ENCODE peak calls at places on chromosomes 7 and 10, in four cellular contexts. W is K562, Z is GM12878, H is HepG2. E is an unnamed sample.

GRCh38 chr10:59580257-59580863 is 129.3 kb downstream of the SLC16A9 start:
- DNase-seq in W (no peak), Z (no peak), H (peak), E (peak)

GRCh38 chr7:128707752-128708151 is 31.4 kb upstream of the CALU start:
- DNase-seq in W (no peak), Z (no peak), H (no peak), E (no peak)

GRCh38 chr10:14093735-14094484 is 236.8 kb downstream of the FRMD4A start:
- DNase-seq in W (no peak), Z (no peak), H (no peak), E (no peak)

GRCh38 chr10:29736325-29737208 is 101.8 kb upstream of the SVIL start:
- DNase-seq in W (no peak), Z (no peak), H (no peak), E (peak)

GRCh38 chr7:23247602-23248335 is 1.2 kb downstream of the GPNMB start:
- DNase-seq in W (no peak), Z (no peak), H (no peak), E (no peak)

GRCh38 chr10:24944512-24945255 is 7.7 kb downstream of the PRTFDC1 start:
- DNase-seq in W (peak), Z (no peak), H (peak), E (no peak)

GRCh38 chr10:3111626-3112220 is 44.4 kb downstream of the PFKP start:
- DNase-seq in W (no peak), Z (no peak), H (no peak), E (no peak)

GRCh38 chr7:157990878-157991250 is 596.8 kb downstream of the PTPRN2 start:
- DNase-seq in W (no peak), Z (no peak), H (no peak), E (no peak)

GRCh38 chr7:17253885-17254284 is 44.6 kb upstream of the AHR start:
- DNase-seq in W (no peak), Z (no peak), H (no peak), E (no peak)

GRCh38 chr7:36651404-36651803 is 72.9 kb downstream of the AOAH start:
- DNase-seq in W (no peak), Z (no peak), H (no peak), E (no peak)

GRCh38 chr7:81402227-81402626 is 367.6 kb downstream of the HGF start:
- DNase-seq in W (no peak), Z (no peak), H (no peak), E (no peak)
- TF ChIP-seq TARDBP in W (no peak), Z (no peak), H (no peak), E (no peak)

GRCh38 chr7:149729586-149729982 is 43.8 kb downstream of the ZNF467 start:
- DNase-seq in W (no peak), Z (no peak), H (no peak), E (no peak)

GRCh38 chr7:149732111-149732561 is 41.3 kb downstream of the ZNF467 start:
- DNase-seq in W (no peak), Z (no peak), H (no peak), E (no peak)

GRCh38 chr7:149728491-149729375 is 44.7 kb downstream of the ZNF467 start:
- DNase-seq in W (no peak), Z (no peak), H (no peak), E (no peak)

GRCh38 chr7:149731207-149731955 is 42.0 kb downstream of the ZNF467 start:
- DNase-seq in W (no peak), Z (no peak), H (no peak), E (no peak)

DNA sequence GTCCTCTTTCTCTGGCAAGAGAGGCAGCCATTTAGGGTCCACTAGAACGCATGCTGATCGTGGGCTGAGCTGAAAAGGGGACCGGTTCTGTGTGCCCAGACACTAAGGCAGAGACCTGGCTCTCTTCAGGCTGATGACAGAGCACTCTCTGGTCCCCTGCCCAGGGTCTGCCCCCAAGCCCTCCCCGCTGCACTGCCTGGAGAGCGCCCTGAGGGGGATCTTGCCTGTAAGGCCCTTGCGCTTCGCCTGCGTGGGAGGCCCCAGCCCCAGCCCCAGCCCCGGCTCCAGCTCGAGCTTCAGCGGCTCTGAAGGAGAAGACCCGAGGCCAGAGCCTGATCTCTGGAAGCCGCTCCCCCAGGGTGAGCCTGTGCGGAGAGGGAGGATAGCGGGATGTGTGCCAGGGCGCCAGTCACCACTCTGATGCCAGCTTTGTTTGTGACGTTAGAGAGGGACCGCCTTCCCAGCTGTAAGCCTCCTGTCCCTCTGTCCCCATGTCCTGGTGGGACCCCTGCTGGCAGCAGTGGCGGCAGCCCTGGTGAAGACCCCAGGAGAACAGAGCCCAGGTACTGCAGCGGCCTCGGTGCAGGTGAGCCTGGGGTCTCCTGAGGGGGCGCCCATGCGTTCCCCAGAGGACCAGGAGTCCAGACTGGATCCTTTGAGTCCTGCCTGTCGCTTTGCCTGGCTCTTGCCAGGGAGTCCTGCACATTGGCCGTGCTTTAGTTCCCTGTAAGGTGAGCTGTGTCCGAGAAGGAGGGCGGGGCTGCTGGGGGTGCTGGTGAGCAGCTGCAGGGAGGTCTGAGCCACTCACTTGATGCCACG is 43.2 kb downstream of the ZNF467 start:
- DNase-seq in W (no peak), Z (no peak), H (no peak), E (no peak)
- TF ChIP-seq TARDBP in W (no peak), Z (no peak), H (no peak), E (no peak)

GRCh38 chr7:134875867-134876266 is 96.4 kb downstream of the CALD1 start:
- DNase-seq in W (no peak), Z (no peak), H (no peak), E (no peak)
- TF ChIP-seq TARDBP in W (no peak), Z (no peak), H (no peak), E (no peak)

DNA sequence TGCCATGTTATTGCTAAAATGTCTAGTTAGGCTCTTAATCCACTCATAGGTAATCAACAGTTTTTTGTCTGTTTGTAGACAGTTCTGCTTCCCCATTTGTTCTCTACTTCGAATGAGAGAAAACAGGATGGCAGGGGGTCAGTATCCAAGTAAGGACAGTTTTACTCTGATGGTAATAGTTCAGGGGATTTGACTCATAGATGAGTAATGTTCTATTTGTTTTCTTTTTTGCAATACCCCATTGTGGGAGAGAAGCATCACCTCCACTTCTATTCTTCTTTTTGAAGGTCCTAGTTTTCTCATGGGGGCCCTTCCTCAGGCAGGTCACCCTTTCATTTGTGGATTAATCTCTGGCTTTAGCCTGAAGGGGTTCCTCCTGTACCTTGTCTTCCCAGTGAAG is 13.9 kb downstream of the PCLO start:
- DNase-seq in W (no peak), Z (no peak), H (no peak), E (no peak)
- TF ChIP-seq TARDBP in W (no peak), Z (no peak), H (no peak), E (no peak)

GRCh38 chr7:29306276-29307036 is 111.9 kb downstream of the CHN2 start:
- DNase-seq in W (no peak), Z (no peak), H (no peak), E (no peak)

GRCh38 chr7:29309041-29309860 is 114.7 kb downstream of the CHN2 start:
- DNase-seq in W (no peak), Z (no peak), H (peak), E (no peak)

GRCh38 chr7:29300649-29301048 is 106.1 kb downstream of the CHN2 start:
- DNase-seq in W (no peak), Z (no peak), H (no peak), E (no peak)

GRCh38 chr7:29308424-29308823 is 113.8 kb downstream of the CHN2 start:
- DNase-seq in W (no peak), Z (no peak), H (no peak), E (no peak)

DNA sequence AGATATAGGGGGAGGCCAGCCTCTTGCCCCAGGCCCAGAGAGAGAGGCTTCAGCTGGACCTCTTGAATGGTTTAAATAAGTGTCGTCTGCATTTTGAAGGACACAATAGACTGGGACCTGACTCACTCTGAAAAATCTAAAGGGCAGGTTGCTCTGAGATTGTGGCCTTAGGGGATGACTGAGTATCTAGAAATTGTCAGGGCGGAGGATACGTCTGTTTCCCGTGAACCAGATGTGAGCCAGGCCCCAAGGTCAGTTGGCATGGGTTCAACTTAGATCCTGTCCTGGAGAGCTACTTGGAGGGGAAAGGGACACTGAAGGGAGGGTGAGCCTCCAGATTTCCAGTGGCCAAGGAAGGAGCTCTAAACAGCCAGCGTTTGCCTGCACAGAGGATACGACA is 110.2 kb downstream of the CHN2 start:
- DNase-seq in W (no peak), Z (no peak), H (no peak), E (no peak)
- TF ChIP-seq TARDBP in W (no peak), Z (no peak), H (no peak), E (no peak)

GRCh38 chr7:15889501-15889900 is 203.0 kb upstream of the MEOX2 start:
- DNase-seq in W (no peak), Z (no peak), H (no peak), E (peak)
- TF ChIP-seq TARDBP in W (no peak), Z (no peak), H (no peak), E (no peak)

DNA sequence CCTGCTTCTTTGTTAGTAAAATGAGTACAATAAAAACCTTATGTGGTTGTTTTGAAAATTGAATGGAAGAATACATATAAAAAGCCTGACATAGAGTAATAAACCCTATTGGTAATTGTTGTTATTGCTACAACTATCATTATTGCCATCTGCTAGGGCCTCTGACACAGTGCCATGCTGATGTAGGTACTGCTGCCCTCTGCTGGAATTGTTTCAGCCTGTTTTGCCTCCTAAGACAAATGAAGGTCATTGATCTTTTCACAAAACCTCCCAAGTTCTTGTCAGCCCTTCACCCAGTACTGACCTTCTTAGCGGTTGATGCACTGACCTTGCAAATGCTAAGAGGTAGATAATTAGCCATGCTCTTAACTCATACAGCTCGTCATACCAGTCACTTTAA is 975.3 kb downstream of the SORCS1 start:
- DNase-seq in W (no peak), Z (no peak), H (peak), E (peak)
- TF ChIP-seq TARDBP in W (no peak), Z (no peak), H (no peak), E (no peak)